ENCODE peak calls at places on chromosome 18, in nine cellular contexts. K, O, W, V, Y, X, I, D and B are unnamed samples.

GRCh38 chr18:48455555-48456478 is 46.6 kb upstream of the ZBTB7C start:
- DNase-seq in K (peak), O (peak), V (no peak), W (no peak), Y (no peak), I (peak), D (no peak), X (no peak), B (no peak)

GRCh38 chr18:62524443-62525200 is 1.8 kb downstream of the ZCCHC2 start:
- DNase-seq in D (peak), X (peak), V (peak), O (peak), K (peak), W (peak), Y (no peak), I (peak), B (peak)

GRCh38 chr18:43312891-43313290 is 35.6 kb upstream of the SYT4 start:
- DNase-seq in K (no peak), V (no peak), Y (no peak), O (no peak), X (no peak), W (no peak), I (no peak), D (no peak), B (no peak)

GRCh38 chr18:48949051-48949605 is 1.6 kb downstream of the SMAD7 start:
- DNase-seq in O (no peak), Y (no peak), D (no peak), K (peak), V (no peak), X (no peak), I (peak), W (no peak), B (peak)

GRCh38 chr18:72871091-72871490 is 3.3 kb upstream of the NETO1 start:
- DNase-seq in Y (no peak), K (peak), I (no peak), O (no peak), V (no peak), D (no peak), W (no peak), X (no peak), B (no peak)

GRCh38 chr18:48136051-48136543 is 205.6 kb upstream of the SMAD2 start:
- DNase-seq in K (no peak), Y (no peak), I (no peak), W (no peak), O (peak), V (no peak), X (no peak), D (no peak), B (no peak)

GRCh38 chr18:9653390-9653789 is 39.0 kb upstream of the PPP4R1 start:
- DNase-seq in D (no peak), I (no peak), K (peak), X (no peak), W (no peak), V (no peak), O (peak), Y (peak), B (no peak)

GRCh38 chr18:12944724-12945123 is 3.1 kb upstream of the SEH1L start:
- DNase-seq in D (no peak), K (peak), X (no peak), Y (no peak), O (peak), V (no peak), W (no peak), I (no peak), B (no peak)

GRCh38 chr18:73244411-73244810 is 376.6 kb upstream of the NETO1 start:
- DNase-seq in Y (no peak), W (no peak), D (no peak), X (no peak), V (no peak), I (no peak), O (no peak), K (peak), B (no peak)

GRCh38 chr18:79585395-79586370 is 93.9 kb upstream of the CTDP1 start:
- DNase-seq in V (no peak), I (peak), W (no peak), D (no peak), X (no peak), K (no peak), Y (no peak), O (peak), B (peak)

GRCh38 chr18:48859311-48860275 is 91.2 kb downstream of the SMAD7 start:
- DNase-seq in D (no peak), K (no peak), O (no peak), V (no peak), Y (peak), W (no peak), X (no peak), I (no peak), B (no peak)

GRCh38 chr18:42310956-42311355 is 355.9 kb downstream of the PIK3C3 start:
- DNase-seq in Y (no peak), X (no peak), W (no peak), I (no peak), K (no peak), V (no peak), D (no peak), O (no peak), B (no peak)

GRCh38 chr18:78891185-78891762 is 88.3 kb upstream of the SALL3 start:
- DNase-seq in X (no peak), K (no peak), V (no peak), W (no peak), Y (no peak), D (no peak), O (no peak), I (no peak), B (no peak)

GRCh38 chr18:12880532-12880892 is 3.5 kb downstream of the PTPN2 start:
- DNase-seq in K (no peak), O (no peak), W (no peak), Y (no peak), X (no peak), I (no peak), V (no peak), D (no peak), B (no peak)

GRCh38 chr18:39167990-39168389 is 1602.4 kb upstream of the CELF4 start:
- DNase-seq in I (no peak), D (no peak), W (no peak), X (no peak), O (no peak), V (no peak), K (no peak), Y (no peak), B (no peak)